ENCODE peak calls at places on chromosomes 7 and 10, in ten cellular contexts. W, G, R, H, J, C, E, Y, S and L are unnamed samples.

GRCh38 chr7:83148776-83149175 is 13.9 kb downstream of the PCLO start:
- DNase-seq in C (no peak), W (no peak), S (no peak), R (no peak), Y (peak; percentile 10), E (no peak), G (no peak), H (no peak), J (no peak), L (no peak)

GRCh38 chr7:90709501-90710465 is 113.7 kb downstream of the CDK14 start:
- DNase-seq in E (no peak), Y (peak; percentile 71), S (peak; percentile 36), J (no peak), H (no peak), R (no peak), W (peak; percentile 78), C (no peak), G (peak; percentile 73), L (no peak)

GRCh38 chr10:74738985-74739567 is 87.3 kb upstream of the KAT6B start:
- DNase-seq in J (no peak), S (no peak), C (peak; percentile 17), G (no peak), H (peak; percentile 31), Y (peak; percentile 21), E (no peak), W (peak; percentile 16), R (peak; percentile 42), L (no peak)

GRCh38 chr7:141585592-141586510 is 34.6 kb downstream of the AGK start:
- DNase-seq in C (no peak), E (no peak), H (no peak), R (no peak), W (peak; percentile 95), Y (peak; percentile 82), J (no peak), G (peak; percentile 8), S (no peak), L (no peak)

GRCh38 chr10:23359692-23360380 is 15.2 kb upstream of the C10orf67 start:
- DNase-seq in H (no peak), S (no peak), Y (no peak), G (no peak), W (no peak), E (no peak), R (no peak), J (no peak), C (no peak), L (no peak)

GRCh38 chr7:128347573-128348147 is 4.0 kb upstream of the RBM28 start:
- DNase-seq in S (peak; percentile 48), W (peak; percentile 45), H (peak; percentile 28), R (peak; percentile 76), E (no peak), G (peak; percentile 75), Y (peak; percentile 63), J (peak; percentile 71), C (peak; percentile 24), L (no peak)

GRCh38 chr7:1234049-1234691 is 1.5 kb downstream of the UNCX start:
- DNase-seq in R (no peak), E (no peak), G (no peak), Y (no peak), J (no peak), H (no peak), W (no peak), C (no peak), S (no peak), L (no peak)

GRCh38 chr7:24576171-24577052 is 3.2 kb downstream of the PALS2 start:
- DNase-seq in W (peak; percentile 77), C (no peak), S (peak; percentile 39), Y (peak; percentile 87), J (no peak), E (no peak), H (peak; percentile 7), G (peak; percentile 82), R (peak; percentile 79), L (peak; percentile 69)

DNA sequence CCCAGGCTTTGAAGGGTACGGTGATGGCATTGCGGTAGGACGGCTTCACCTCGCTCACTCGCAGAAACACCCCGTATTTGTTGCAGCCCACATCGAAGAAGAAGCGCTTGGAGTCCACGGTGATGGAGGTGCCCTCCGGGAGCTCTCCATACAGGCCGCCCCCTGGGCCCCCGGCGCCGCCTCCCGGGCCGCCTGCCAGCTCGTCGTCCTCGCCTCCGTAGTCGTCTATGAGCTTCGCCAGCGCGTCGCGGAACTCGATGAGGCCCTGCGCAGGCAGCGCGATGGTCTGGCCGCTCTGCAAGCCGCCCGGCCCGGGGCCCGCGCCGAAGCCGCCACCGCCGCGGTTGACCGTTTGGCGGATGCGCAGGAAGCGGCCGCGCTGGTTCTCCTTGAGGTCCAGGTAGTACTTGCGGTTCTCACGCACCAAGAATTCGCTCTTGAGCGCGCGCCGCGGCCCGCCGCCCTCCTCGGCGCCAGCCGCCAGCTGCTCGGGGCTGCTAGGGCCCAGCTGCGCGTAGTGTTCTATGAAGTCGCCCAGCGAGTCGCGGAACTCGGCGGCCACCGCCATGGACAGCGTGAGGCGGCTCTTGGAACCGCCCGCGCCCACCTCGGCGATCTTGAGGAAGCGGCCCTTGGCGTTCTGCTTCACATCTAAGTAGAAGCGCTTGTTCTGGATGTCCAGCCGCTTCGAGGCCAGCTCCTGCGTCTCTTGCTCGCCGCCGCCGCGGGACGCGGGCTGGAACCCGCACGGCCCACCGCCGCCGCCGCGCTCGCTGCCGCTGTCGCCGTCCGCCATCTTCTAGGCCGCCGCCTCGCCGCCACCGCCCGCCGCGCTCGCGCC is 557 bp downstream of the PURB start:
- DNase-seq in S (peak; percentile 55), C (peak; percentile 34), H (peak; percentile 43), E (no peak), J (peak; percentile 85), W (peak; percentile 67), G (peak; percentile 73), Y (peak; percentile 74), R (peak; percentile 75), L (peak; percentile 17)
- H3K4me1 ChIP-seq in S (peaks cover 57% of the 10 kb centered on the region), C (peaks cover 26% of the 10 kb centered on the region), H (peaks cover 48% of the 10 kb centered on the region), E (peaks cover 58% of the 10 kb centered on the region), J (peaks cover 51% of the 10 kb centered on the region), W (peaks cover 9% of the 10 kb centered on the region), G (peaks cover 43% of the 10 kb centered on the region), Y (peaks cover 5% of the 10 kb centered on the region), R (peaks cover 37% of the 10 kb centered on the region), L (peaks cover 24% of the 10 kb centered on the region)

GRCh38 chr10:73648252-73648651 is 7.0 kb upstream of the MYOZ1 start:
- DNase-seq in H (no peak), C (no peak), Y (peak; percentile 24), W (no peak), R (no peak), E (no peak), G (no peak), S (no peak), J (no peak), L (no peak)

GRCh38 chr10:73648975-73649829 is 6.6 kb downstream of the SYNPO2L start:
- DNase-seq in Y (no peak), H (no peak), C (no peak), E (no peak), J (no peak), R (peak; percentile 31), G (no peak), W (peak; percentile 49), S (no peak), L (no peak)

GRCh38 chr10:73647875-73648228 is 6.6 kb upstream of the MYOZ1 start:
- DNase-seq in C (no peak), H (no peak), G (no peak), W (no peak), E (no peak), Y (no peak), S (no peak), J (no peak), R (no peak), L (no peak)

GRCh38 chr10:73646598-73647041 is 5.3 kb upstream of the MYOZ1 start:
- DNase-seq in C (no peak), S (no peak), G (no peak), Y (no peak), J (no peak), W (no peak), H (no peak), E (no peak), R (no peak), L (no peak)

DNA sequence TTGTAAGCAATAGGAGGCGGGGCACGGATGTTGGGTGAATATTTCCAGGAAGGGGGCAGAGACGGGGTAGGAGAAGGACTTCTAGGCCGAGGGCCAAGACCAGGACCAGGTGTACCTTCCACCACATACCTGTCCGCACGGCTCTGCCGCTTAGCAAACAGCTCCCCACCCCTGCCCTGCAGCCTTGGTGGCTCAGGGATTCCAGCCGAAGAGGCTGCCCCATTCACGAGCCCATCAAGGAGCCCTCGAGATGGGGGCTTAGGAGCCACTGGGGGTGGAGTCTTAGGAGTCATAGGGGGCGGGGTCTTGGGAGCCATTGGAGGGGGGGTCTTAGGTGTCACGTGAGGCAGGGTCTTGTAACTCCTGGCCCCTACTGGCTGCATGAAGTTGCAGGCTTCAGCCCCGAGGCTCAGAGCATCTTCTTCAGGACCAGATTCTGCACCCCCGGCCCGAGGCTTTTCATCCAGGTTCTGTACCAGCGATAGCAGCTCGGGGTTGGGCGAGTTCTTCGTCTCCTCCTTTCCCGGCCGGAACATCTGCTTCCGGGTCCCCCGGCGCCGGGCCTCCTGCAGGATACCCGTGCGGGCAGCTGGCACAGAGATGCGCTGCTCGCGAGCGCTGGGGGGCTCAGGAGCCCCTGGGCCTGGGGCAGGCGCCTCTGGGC is 6.1 kb upstream of the MYOZ1 start:
- DNase-seq in H (peak; percentile 23), C (peak; percentile 8), W (no peak), Y (peak; percentile 56), G (peak; percentile 87), E (no peak), S (peak; percentile 57), J (peak; percentile 79), R (no peak), L (peak; percentile 40)
- H3K4me1 ChIP-seq in H (no peaks in the 10 kb centered on the region), C (no peaks in the 10 kb centered on the region), W (peaks cover 23% of the 10 kb centered on the region), Y (peaks cover 15% of the 10 kb centered on the region), G (peaks cover 6% of the 10 kb centered on the region), E (peaks cover 36% of the 10 kb centered on the region), S (peaks cover 18% of the 10 kb centered on the region), J (peaks cover 25% of the 10 kb centered on the region), R (peaks cover 51% of the 10 kb centered on the region), L (peaks cover 5% of the 10 kb centered on the region)

GRCh38 chr7:48419401-48419800 is 248.1 kb downstream of the ABCA13 start:
- DNase-seq in W (no peak), H (no peak), G (no peak), S (no peak), E (no peak), Y (peak; percentile 3), J (no peak), C (no peak), R (no peak), L (no peak)
- H3K4me1 ChIP-seq in W (no peaks in the 10 kb centered on the region), H (no peaks in the 10 kb centered on the region), G (no peaks in the 10 kb centered on the region), S (no peaks in the 10 kb centered on the region), E (no peaks in the 10 kb centered on the region), Y (no peaks in the 10 kb centered on the region), J (no peaks in the 10 kb centered on the region), C (no peaks in the 10 kb centered on the region), R (no peaks in the 10 kb centered on the region), L (no peaks in the 10 kb centered on the region)

DNA sequence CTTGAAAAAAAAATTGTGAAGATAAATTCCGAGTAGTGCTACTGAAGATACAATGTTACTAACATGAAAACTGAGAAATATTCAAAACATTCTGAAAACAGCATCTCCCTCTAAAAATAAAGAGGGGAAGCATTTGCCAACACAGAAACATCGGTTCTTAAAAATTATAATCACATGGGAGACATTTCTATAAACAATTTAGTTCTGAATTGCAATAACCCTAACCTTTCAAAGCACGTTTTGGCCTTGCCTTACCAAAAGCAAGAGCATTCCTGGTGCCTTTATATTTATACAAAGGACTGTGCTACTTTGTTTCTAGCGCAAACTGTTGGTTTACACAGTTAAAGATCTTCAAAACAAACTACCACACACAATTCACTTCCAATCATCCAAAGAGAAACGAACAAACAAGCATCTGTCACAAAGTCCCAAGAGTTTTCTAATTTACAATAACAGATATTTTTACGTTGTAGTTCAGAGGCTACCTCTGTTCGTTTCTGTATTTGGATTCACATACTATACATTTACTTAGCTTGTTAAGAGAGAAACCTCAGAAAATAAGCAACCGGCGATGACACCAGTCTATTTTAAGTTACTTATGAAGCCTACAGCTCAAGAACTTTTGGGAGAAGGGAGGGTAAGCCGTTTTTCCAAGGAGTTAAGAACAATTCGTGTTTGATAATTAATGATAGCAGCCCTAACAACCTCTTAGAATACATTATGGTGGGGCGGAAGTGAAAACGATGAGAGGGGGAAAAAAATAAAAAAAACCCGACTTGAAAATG is 1.3 kb downstream of the ABI1 start:
- DNase-seq in G (no peak), C (no peak), Y (peak; percentile 25), S (no peak), J (no peak), W (peak; percentile 38), H (no peak), R (peak; percentile 32), E (no peak), L (no peak)
- H3K4me1 ChIP-seq in G (peaks cover 25% of the 10 kb centered on the region), C (peaks cover 34% of the 10 kb centered on the region), Y (no peaks in the 10 kb centered on the region), S (peaks cover 23% of the 10 kb centered on the region), J (peaks cover 42% of the 10 kb centered on the region), W (peaks cover 2% of the 10 kb centered on the region), H (peaks cover 45% of the 10 kb centered on the region), R (peaks cover 20% of the 10 kb centered on the region), E (peaks cover 32% of the 10 kb centered on the region), L (no peaks in the 10 kb centered on the region)